ENCODE peak calls at places on chromosomes 13 and 19, in ten cellular contexts. X is activated naive CD4-positive, alpha-beta T cell treated with Interleukin-2 at 50 U/mL for 16 hours; E is AG04449; N is activated T-helper 1 cell treated with Interleukin-2 at 50 U/mL for 16 hours; Z is H54; F is HFFc6; R is posterior cingulate gyrus; Q is hepatocyte; S is effector memory CD4-positive, alpha-beta T cell; D is iPS DF 6.9. Y is an unnamed sample.

GRCh38 chr13:43698743-43699142 is 88.0 kb downstream of the ENOX1 start:
- DNase-seq in D (no peak), S (no peak), Q (peak), R (no peak), Z (no peak), N (no peak), F (peak), E (peak), X (no peak), Y (no peak)

GRCh38 chr13:34721631-34722144 is 220.4 kb upstream of the NBEA start:
- DNase-seq in Q (no peak), E (no peak), R (no peak), S (no peak), X (no peak), F (no peak), Z (no peak), D (no peak), N (no peak), Y (no peak)

GRCh38 chr13:80141114-80141849 is 199.6 kb downstream of the SPRY2 start:
- DNase-seq in E (peak), D (no peak), X (no peak), Z (no peak), S (no peak), F (peak), Q (peak), R (peak), N (no peak), Y (peak)

GRCh38 chr19:57759096-57759495 is 10.4 kb upstream of the ZNF586 start:
- DNase-seq in X (no peak), S (no peak), N (no peak), D (no peak), Z (peak), F (no peak), Q (no peak), R (no peak), E (no peak), Y (no peak)

GRCh38 chr19:35029737-35030256 is 473 bp upstream of the SCN1B start:
- DNase-seq in E (no peak), N (no peak), S (no peak), F (no peak), X (no peak), Z (peak), Q (no peak), D (no peak), R (no peak), Y (no peak)

GRCh38 chr19:40383668-40384248 is 6.2 kb downstream of the HIPK4 start:
- DNase-seq in F (no peak), E (no peak), X (no peak), S (no peak), N (no peak), Q (no peak), Z (no peak), R (no peak), D (no peak), Y (no peak)

GRCh38 chr19:5281588-5281987 is 59.0 kb downstream of the PTPRS start:
- DNase-seq in S (no peak), Q (no peak), F (no peak), E (no peak), N (no peak), R (no peak), D (no peak), X (no peak), Z (no peak), Y (no peak)

GRCh38 chr19:5407356-5407755 is 47.9 kb upstream of the ZNRF4 start:
- DNase-seq in D (no peak), Q (no peak), Z (no peak), E (no peak), R (peak), S (no peak), F (peak), N (no peak), X (no peak), Y (peak)

GRCh38 chr19:29535984-29536508 is 10.3 kb downstream of the VSTM2B start:
- DNase-seq in X (no peak), F (no peak), S (no peak), N (no peak), Z (no peak), D (no peak), Q (no peak), R (no peak), E (no peak), Y (no peak)

GRCh38 chr13:40149611-40150283 is 494.3 kb downstream of the COG6 start:
- DNase-seq in X (no peak), Z (peak), E (peak), R (no peak), D (no peak), F (peak), N (no peak), S (no peak), Q (peak), Y (peak)

GRCh38 chr13:71339010-71339409 is 528.0 kb downstream of the DACH1 start:
- DNase-seq in S (no peak), F (no peak), N (no peak), Q (no peak), E (no peak), Z (no peak), D (no peak), X (no peak), R (no peak), Y (no peak)

GRCh38 chr13:20334309-20334708 is 102.2 kb upstream of the GJB6 start:
- DNase-seq in R (no peak), Q (no peak), F (no peak), D (no peak), Z (no peak), S (no peak), E (no peak), N (no peak), X (no peak), Y (no peak)

GRCh38 chr19:50720181-50720920 is 749 bp upstream of the SHANK1 start:
- DNase-seq in E (no peak), F (no peak), Z (no peak), Q (no peak), S (no peak), N (no peak), X (no peak), D (no peak), R (no peak), Y (no peak)